ENCODE peak calls at places on chromosomes 1 and 21, in four cellular contexts. B is A549, U is HepG2, I is K562. F is an unnamed sample.

GRCh38 chr1:2583871-2584341 is 2.7 kb upstream of the PRXL2B start:
- DNase-seq in B (peak), U (no peak), I (no peak), F (no peak)

GRCh38 chr1:109637446-109637845 is 17.8 kb downstream of the AMPD2 start:
- DNase-seq in B (no peak), U (no peak), I (no peak), F (no peak)

GRCh38 chr1:11168731-11169130 is 20.4 kb upstream of the ANGPTL7 start:
- DNase-seq in B (no peak), U (no peak), I (no peak), F (no peak)

GRCh38 chr1:71464016-71464415 is 383.2 kb upstream of the ZRANB2 start:
- DNase-seq in B (no peak), U (no peak), I (no peak), F (no peak)

GRCh38 chr1:155833665-155834295 is 23.2 kb downstream of the GON4L start:
- DNase-seq in B (no peak), U (no peak), I (no peak), F (no peak)

GRCh38 chr1:78619803-78620579 is at the start of gene IFI44L:
- DNase-seq in B (no peak), U (no peak), I (no peak), F (peak)

GRCh38 chr1:58251415-58252073 is 295.0 kb downstream of the OMA1 start:
- DNase-seq in B (no peak), U (peak), I (peak), F (no peak)

GRCh38 chr1:109821831-109822745 is 58.4 kb upstream of the EPS8L3 start:
- DNase-seq in B (peak), U (no peak), I (peak), F (no peak)

GRCh38 chr1:54285815-54286214 is 85.8 kb downstream of the MRPL37 start:
- DNase-seq in B (no peak), U (no peak), I (no peak), F (no peak)

GRCh38 chr21:41887682-41888081 is 8.5 kb upstream of the PRDM15 start:
- DNase-seq in B (no peak), U (no peak), I (no peak), F (no peak)

GRCh38 chr1:187952446-187952845 is 1123.7 kb downstream of the PLA2G4A start:
- DNase-seq in B (no peak), U (no peak), I (no peak), F (no peak)

GRCh38 chr1:57363165-57363564 is 60.7 kb downstream of the DAB1 start:
- DNase-seq in B (no peak), U (no peak), I (no peak), F (no peak)

GRCh38 chr1:110765640-110766335 is 91.0 kb upstream of the KCNA3 start:
- DNase-seq in B (peak), U (peak), I (peak), F (no peak)

GRCh38 chr21:37367758-37368535 is 1.4 kb downstream of the DYRK1A start:
- DNase-seq in B (no peak), U (no peak), I (peak), F (no peak)

GRCh38 chr1:241356519-241357365 is at the start of gene RGS7:
- DNase-seq in B (peak), U (peak), I (no peak), F (no peak)

GRCh38 chr1:100713636-100714035 is 5.9 kb upstream of the VCAM1 start:
- DNase-seq in B (no peak), U (no peak), I (no peak), F (no peak)

GRCh38 chr1:192809286-192810252 is 730 bp downstream of the RGS2 start:
- DNase-seq in B (peak), U (no peak), I (peak), F (no peak)

GRCh38 chr1:26034504-26035202 is 11.3 kb downstream of the SLC30A2 start:
- DNase-seq in B (no peak), U (no peak), I (no peak), F (no peak)

GRCh38 chr1:178341218-178341956 is 155.4 kb downstream of the CLEC20A start:
- DNase-seq in B (peak), U (no peak), I (no peak), F (no peak)

GRCh38 chr1:218459878-218460277 is 114.7 kb downstream of the TGFB2 start:
- DNase-seq in B (peak), U (peak), I (no peak), F (no peak)

GRCh38 chr1:194309697-194310096 is 1123.3 kb upstream of the B3GALT2 start:
- DNase-seq in B (no peak), U (no peak), I (no peak), F (no peak)

GRCh38 chr1:71463144-71463543 is 382.3 kb upstream of the ZRANB2 start:
- DNase-seq in B (no peak), U (no peak), I (no peak), F (no peak)

GRCh38 chr1:168482106-168482505 is 61.7 kb downstream of the XCL2 start:
- DNase-seq in B (no peak), U (peak), I (no peak), F (no peak)

GRCh38 chr21:45618287-45618686 is 25.2 kb upstream of the PCBP3 start:
- DNase-seq in B (no peak), U (no peak), I (no peak), F (no peak)

GRCh38 chr1:192826791-192827477 is 18.1 kb downstream of the RGS2 start:
- DNase-seq in B (peak), U (no peak), I (no peak), F (no peak)

GRCh38 chr1:217911908-217912307 is 280.8 kb downstream of the SPATA17 start:
- DNase-seq in B (peak), U (no peak), I (no peak), F (no peak)

GRCh38 chr1:175209493-175209921 is 16.9 kb upstream of the KIAA0040 start:
- DNase-seq in B (no peak), U (no peak), I (no peak), F (no peak)

GRCh38 chr21:39048574-39048973 is 134.7 kb downstream of the PSMG1 start:
- DNase-seq in B (no peak), U (no peak), I (no peak), F (no peak)

GRCh38 chr1:91948501-91949355 is 473 bp upstream of the BRDT start:
- DNase-seq in B (no peak), U (no peak), I (peak), F (no peak)

GRCh38 chr21:37829043-37829442 is 87.2 kb downstream of the KCNJ6 start:
- DNase-seq in B (no peak), U (no peak), I (no peak), F (no peak)

GRCh38 chr21:44761747-44762208 is 39.8 kb downstream of the UBE2G2 start:
- DNase-seq in B (no peak), U (no peak), I (no peak), F (no peak)

GRCh38 chr1:2107586-2108212 is 57.5 kb downstream of the PRKCZ start:
- DNase-seq in B (no peak), U (no peak), I (no peak), F (no peak)

GRCh38 chr1:50978144-50978851 is 8.3 kb downstream of the CDKN2C start:
- DNase-seq in B (peak), U (peak), I (no peak), F (no peak)

GRCh38 chr1:32989160-32989894 is 24.7 kb upstream of the RNF19B start:
- DNase-seq in B (peak), U (no peak), I (peak), F (no peak)

DNA sequence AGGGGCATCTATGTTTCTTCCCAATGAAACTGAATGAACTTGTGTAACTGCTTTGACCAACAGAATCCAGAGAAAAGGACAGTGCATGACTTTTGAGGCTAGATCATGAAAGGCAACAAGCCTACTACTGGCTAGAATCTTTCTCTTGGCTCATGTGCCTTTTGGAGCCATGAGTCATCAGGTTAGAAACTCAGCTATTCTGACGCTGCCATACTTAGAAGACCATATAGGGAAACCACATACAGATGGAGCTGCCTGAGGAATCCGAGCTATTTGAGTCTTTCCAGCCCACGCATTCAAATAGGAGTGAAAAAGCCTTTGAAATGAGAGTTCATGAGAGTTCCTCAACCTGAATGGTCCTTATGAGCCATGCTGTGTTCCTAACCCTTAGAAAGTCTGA is 738.5 kb upstream of the CHRM3 start:
- DNase-seq in B (peak), U (no peak), I (no peak), F (no peak)
- TF ChIP-seq CHD4 in B (no peak), U (no peak), I (no peak), F (no peak)

GRCh38 chr1:222464841-222465210 is 83.1 kb downstream of the HHIPL2 start:
- DNase-seq in B (peak), U (peak), I (peak), F (peak)
- TF ChIP-seq CHD4 in B (no peak), U (peak), I (no peak), F (no peak)

GRCh38 chr1:199490804-199491527 is 536.5 kb upstream of the NR5A2 start:
- DNase-seq in B (no peak), U (no peak), I (no peak), F (no peak)
- TF ChIP-seq CHD4 in B (no peak), U (no peak), I (no peak), F (no peak)

GRCh38 chr1:234188454-234188792 is 184.8 kb upstream of the COA6 start:
- DNase-seq in B (peak), U (peak), I (no peak), F (peak)
- TF ChIP-seq CHD4 in B (no peak), U (no peak), I (no peak), F (no peak)

GRCh38 chr1:203323587-203323986 is 18.3 kb downstream of the BTG2 start:
- DNase-seq in B (no peak), U (no peak), I (no peak), F (no peak)

GRCh38 chr1:203324103-203325003 is 19.0 kb downstream of the BTG2 start:
- DNase-seq in B (no peak), U (no peak), I (no peak), F (no peak)

GRCh38 chr1:203326830-203327683 is 21.7 kb downstream of the BTG2 start:
- DNase-seq in B (peak), U (peak), I (peak), F (peak)

GRCh38 chr1:203325004-203325417 is 19.7 kb downstream of the BTG2 start:
- DNase-seq in B (no peak), U (no peak), I (no peak), F (peak)

DNA sequence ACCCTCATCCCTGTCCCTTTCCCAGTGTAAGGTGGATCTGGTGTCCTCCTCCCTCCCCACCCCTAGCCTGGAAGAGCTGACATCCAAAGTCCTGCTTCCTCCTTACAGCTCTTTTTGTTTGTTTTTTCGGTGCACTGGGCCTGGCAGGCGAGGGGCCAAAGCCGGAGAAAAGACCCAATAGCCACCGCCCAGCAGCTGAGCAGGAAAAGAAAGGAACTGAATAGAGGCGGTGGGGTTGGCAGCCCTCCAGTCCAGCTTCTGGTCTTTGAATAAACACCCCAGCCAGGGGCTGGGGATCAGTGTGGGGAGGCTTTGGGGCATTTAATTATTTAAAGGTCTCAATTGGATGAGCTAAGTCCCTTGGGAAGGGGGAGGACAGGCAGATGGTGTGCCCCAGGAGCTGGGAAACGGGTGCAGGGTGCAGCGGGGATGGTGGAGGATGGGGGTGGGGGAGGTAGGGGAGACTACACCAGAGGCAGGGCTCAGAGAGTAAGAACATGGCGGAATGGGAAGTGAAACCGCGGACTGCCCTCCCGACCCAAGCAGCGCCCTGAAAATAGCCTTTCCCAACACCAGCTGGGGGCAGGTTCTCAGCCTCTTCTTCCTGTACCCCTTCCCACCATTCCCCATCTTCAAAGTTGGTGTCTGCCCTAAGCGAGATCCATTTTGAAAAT is 20.2 kb downstream of the BTG2 start:
- DNase-seq in B (no peak), U (no peak), I (no peak), F (no peak)
- TF ChIP-seq CHD4 in B (no peak), U (no peak), I (no peak), F (no peak)

GRCh38 chr1:172870901-172871606 is 179.7 kb downstream of the TNFSF18 start:
- DNase-seq in B (peak), U (no peak), I (no peak), F (no peak)
- TF ChIP-seq CHD4 in B (no peak), U (no peak), I (no peak), F (no peak)

DNA sequence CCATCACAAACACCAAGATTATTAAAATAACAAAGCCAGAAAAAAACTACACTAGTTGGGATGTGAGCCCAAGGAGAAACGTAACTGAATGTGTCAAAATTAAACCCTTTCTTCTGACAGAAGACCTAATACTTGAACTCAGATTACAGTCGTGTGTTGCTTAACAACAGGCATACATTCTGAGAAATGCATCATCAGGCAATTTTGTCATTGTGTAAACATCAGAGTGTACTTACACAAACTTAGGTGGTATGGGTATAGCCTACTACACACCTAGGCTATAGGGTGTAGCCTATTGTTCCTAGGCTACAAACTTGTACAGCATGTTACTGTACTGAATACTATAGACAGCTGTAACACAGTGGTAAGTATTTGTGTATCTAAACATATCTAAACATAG is 23.4 kb downstream of the DSTYK start:
- DNase-seq in B (peak), U (no peak), I (no peak), F (no peak)
- TF ChIP-seq CHD4 in B (no peak), U (no peak), I (no peak), F (no peak)

GRCh38 chr21:25313891-25314646 is 293.2 kb downstream of the MRPL39 start:
- DNase-seq in B (no peak), U (no peak), I (no peak), F (no peak)
- TF ChIP-seq CHD4 in B (no peak), U (no peak), I (no peak), F (no peak)

GRCh38 chr1:34412597-34413392 is 236.1 kb downstream of the C1orf94 start:
- DNase-seq in B (no peak), U (no peak), I (no peak), F (no peak)
- TF ChIP-seq CHD4 in B (no peak), U (no peak), I (no peak), F (no peak)

GRCh38 chr1:65812065-65812464 is 19.4 kb downstream of the PDE4B start:
- DNase-seq in B (no peak), U (no peak), I (no peak), F (peak)
- TF ChIP-seq CHD4 in B (no peak), U (no peak), I (no peak), F (no peak)

F was measured in GM12878.